ENCODE peak calls at places on chromosome 20, in ten cellular contexts. One of them, this sample, is unnamed.

GRCh38 chr20:45354423-45355208 is 6.4 kb upstream of the SDC4 start:
- DNase-seq in GM12865: no peak
- DNase-seq in colonic mucosa: no peak
- DNase-seq in cardiac fibroblast: peak; percentile 56
- DNase-seq in fibroblast of the aortic adventitia: peak; percentile 53
- DNase-seq in left ventricle myocardium inferior: no peak
- DNase-seq in IMR-90: peak; percentile 44
- DNase-seq in choroid plexus epithelial cell: peak; percentile 61
- DNase-seq in kidney: no peak
- DNase-seq in AG09319: no peak
- DNase-seq in this sample: no peak

GRCh38 chr20:51389543-51389924 is 153.0 kb downstream of the NFATC2 start:
- DNase-seq in colonic mucosa: no peak
- DNase-seq in cardiac fibroblast: no peak
- DNase-seq in IMR-90: no peak
- DNase-seq in choroid plexus epithelial cell: no peak
- DNase-seq in left ventricle myocardium inferior: no peak
- DNase-seq in AG09319: no peak
- DNase-seq in fibroblast of the aortic adventitia: no peak
- DNase-seq in kidney: no peak
- DNase-seq in GM12865: no peak
- DNase-seq in this sample: no peak

GRCh38 chr20:11003341-11003740 is 329.5 kb upstream of the JAG1 start:
- DNase-seq in AG09319: no peak
- DNase-seq in choroid plexus epithelial cell: no peak
- DNase-seq in cardiac fibroblast: no peak
- DNase-seq in fibroblast of the aortic adventitia: no peak
- DNase-seq in kidney: no peak
- DNase-seq in GM12865: no peak
- DNase-seq in colonic mucosa: no peak
- DNase-seq in IMR-90: no peak
- DNase-seq in left ventricle myocardium inferior: no peak
- DNase-seq in this sample: no peak

GRCh38 chr20:34583524-34583923 is 25.0 kb downstream of the MAP1LC3A start:
- DNase-seq in kidney: no peak
- DNase-seq in GM12865: no peak
- DNase-seq in cardiac fibroblast: no peak
- DNase-seq in choroid plexus epithelial cell: no peak
- DNase-seq in colonic mucosa: no peak
- DNase-seq in fibroblast of the aortic adventitia: no peak
- DNase-seq in IMR-90: no peak
- DNase-seq in AG09319: no peak
- DNase-seq in left ventricle myocardium inferior: peak; percentile 39
- DNase-seq in this sample: no peak

GRCh38 chr20:5171074-5171789 is 44.4 kb downstream of the CDS2 start:
- DNase-seq in choroid plexus epithelial cell: peak; percentile 54
- DNase-seq in cardiac fibroblast: peak; percentile 23
- DNase-seq in IMR-90: no peak
- DNase-seq in fibroblast of the aortic adventitia: no peak
- DNase-seq in colonic mucosa: no peak
- DNase-seq in kidney: no peak
- DNase-seq in GM12865: no peak
- DNase-seq in left ventricle myocardium inferior: peak; percentile 64
- DNase-seq in AG09319: no peak
- DNase-seq in this sample: no peak

GRCh38 chr20:51462566-51463276 is 79.8 kb downstream of the NFATC2 start:
- DNase-seq in AG09319: no peak
- DNase-seq in choroid plexus epithelial cell: peak; percentile 80
- DNase-seq in fibroblast of the aortic adventitia: peak; percentile 78
- DNase-seq in left ventricle myocardium inferior: peak; percentile 86
- DNase-seq in GM12865: no peak
- DNase-seq in colonic mucosa: peak; percentile 63
- DNase-seq in IMR-90: peak; percentile 80
- DNase-seq in cardiac fibroblast: peak; percentile 80
- DNase-seq in kidney: peak; percentile 93
- DNase-seq in this sample: no peak

GRCh38 chr20:23049201-23049932 is at the start of gene THBD:
- DNase-seq in IMR-90: peak; percentile 12
- DNase-seq in fibroblast of the aortic adventitia: peak; percentile 78
- DNase-seq in colonic mucosa: peak; percentile 53
- DNase-seq in cardiac fibroblast: peak; percentile 70
- DNase-seq in AG09319: no peak
- DNase-seq in left ventricle myocardium inferior: peak; percentile 86
- DNase-seq in kidney: peak; percentile 93
- DNase-seq in choroid plexus epithelial cell: peak; percentile 45
- DNase-seq in GM12865: no peak
- DNase-seq in this sample: no peak

GRCh38 chr20:51797357-51798025 is 4.8 kb downstream of the SALL4 start:
- DNase-seq in cardiac fibroblast: no peak
- DNase-seq in AG09319: no peak
- DNase-seq in left ventricle myocardium inferior: no peak
- DNase-seq in GM12865: no peak
- DNase-seq in IMR-90: peak; percentile 15
- DNase-seq in choroid plexus epithelial cell: peak; percentile 40
- DNase-seq in kidney: no peak
- DNase-seq in fibroblast of the aortic adventitia: peak; percentile 23
- DNase-seq in colonic mucosa: no peak
- DNase-seq in this sample: no peak

GRCh38 chr20:38804243-38804642 is 1.3 kb upstream of the PPP1R16B start:
- DNase-seq in kidney: no peak
- DNase-seq in fibroblast of the aortic adventitia: no peak
- DNase-seq in AG09319: no peak
- DNase-seq in colonic mucosa: no peak
- DNase-seq in cardiac fibroblast: no peak
- DNase-seq in IMR-90: no peak
- DNase-seq in left ventricle myocardium inferior: no peak
- DNase-seq in GM12865: no peak
- DNase-seq in choroid plexus epithelial cell: no peak
- DNase-seq in this sample: no peak

GRCh38 chr20:38804682-38805501 is 605 bp upstream of the PPP1R16B start:
- DNase-seq in fibroblast of the aortic adventitia: no peak
- DNase-seq in colonic mucosa: peak; percentile 27
- DNase-seq in AG09319: no peak
- DNase-seq in kidney: peak; percentile 81
- DNase-seq in left ventricle myocardium inferior: no peak
- DNase-seq in IMR-90: no peak
- DNase-seq in cardiac fibroblast: peak; percentile 18
- DNase-seq in choroid plexus epithelial cell: no peak
- DNase-seq in GM12865: peak; percentile 85
- DNase-seq in this sample: peak; percentile 74

GRCh38 chr20:38806855-38807655 is 1.6 kb downstream of the PPP1R16B start:
- DNase-seq in cardiac fibroblast: no peak
- DNase-seq in left ventricle myocardium inferior: no peak
- DNase-seq in kidney: no peak
- DNase-seq in AG09319: no peak
- DNase-seq in choroid plexus epithelial cell: no peak
- DNase-seq in GM12865: peak; percentile 69
- DNase-seq in colonic mucosa: no peak
- DNase-seq in fibroblast of the aortic adventitia: no peak
- DNase-seq in IMR-90: no peak
- DNase-seq in this sample: peak; percentile 66

GRCh38 chr20:38805502-38805957 is at the start of gene PPP1R16B:
- DNase-seq in fibroblast of the aortic adventitia: no peak
- DNase-seq in cardiac fibroblast: no peak
- DNase-seq in kidney: peak; percentile 87
- DNase-seq in choroid plexus epithelial cell: no peak
- DNase-seq in GM12865: peak; percentile 86
- DNase-seq in AG09319: no peak
- DNase-seq in colonic mucosa: peak; percentile 38
- DNase-seq in left ventricle myocardium inferior: peak; percentile 58
- DNase-seq in IMR-90: no peak
- DNase-seq in this sample: peak; percentile 87

DNA sequence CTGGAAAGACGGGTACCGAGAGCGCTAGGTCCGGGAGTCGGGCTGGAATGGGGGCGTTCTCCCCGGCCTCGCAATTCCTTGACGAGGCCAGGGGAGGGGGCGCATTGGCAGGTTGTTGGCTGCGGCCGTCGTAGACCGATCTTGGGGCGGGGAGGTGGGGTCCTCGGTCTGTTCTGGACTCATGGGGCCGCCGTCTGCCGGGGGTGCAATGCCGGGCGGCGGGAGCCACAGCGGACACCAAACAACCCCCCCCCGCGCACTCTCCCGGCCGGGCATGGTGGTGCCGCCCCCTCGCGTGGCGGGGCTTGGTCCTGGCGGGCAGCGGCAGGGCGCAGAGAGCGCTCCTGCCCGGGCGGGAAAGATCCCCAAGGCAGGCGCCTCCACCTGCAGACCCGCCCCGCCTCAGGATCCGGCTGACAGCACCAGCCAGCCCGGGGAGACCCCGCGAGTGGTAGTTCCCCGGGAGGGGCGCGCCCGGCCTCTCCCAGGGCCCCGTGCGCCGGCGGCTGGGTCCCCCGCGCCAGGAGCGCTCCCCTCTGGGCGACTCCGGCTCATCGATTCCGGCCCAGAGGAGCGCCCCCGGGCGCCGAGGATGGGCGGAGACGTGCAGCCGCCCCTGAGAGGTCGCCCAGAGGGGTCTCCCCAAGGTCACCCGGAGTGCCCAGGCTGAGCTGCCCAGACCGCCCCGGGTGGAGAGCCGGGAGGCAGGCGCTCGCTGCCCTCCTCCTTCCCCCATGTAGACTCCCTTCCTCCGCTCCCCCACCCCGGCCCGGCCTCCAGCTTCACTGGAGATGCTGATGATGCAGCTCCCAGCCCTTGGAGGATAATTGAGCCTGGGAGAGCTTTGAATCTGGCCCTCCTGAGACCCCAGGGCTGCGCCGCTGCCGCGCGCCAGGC is 709 bp downstream of the PPP1R16B start:
- DNase-seq in IMR-90: no peak
- DNase-seq in choroid plexus epithelial cell: no peak
- DNase-seq in colonic mucosa: no peak
- DNase-seq in AG09319: no peak
- DNase-seq in cardiac fibroblast: no peak
- DNase-seq in left ventricle myocardium inferior: peak; percentile 18
- DNase-seq in GM12865: peak; percentile 51
- DNase-seq in fibroblast of the aortic adventitia: no peak
- DNase-seq in kidney: peak; percentile 79
- DNase-seq in this sample: peak; percentile 67
- TF ChIP-seq CTCF in IMR-90: no peak
- TF ChIP-seq CTCF in choroid plexus epithelial cell: no peak
- TF ChIP-seq CTCF in colonic mucosa: no peak
- TF ChIP-seq CTCF in AG09319: no peak
- TF ChIP-seq CTCF in cardiac fibroblast: no peak
- TF ChIP-seq CTCF in left ventricle myocardium inferior: no peak
- TF ChIP-seq CTCF in GM12865: peak; percentile 26
- TF ChIP-seq CTCF in fibroblast of the aortic adventitia: no peak
- TF ChIP-seq CTCF in kidney: no peak
- TF ChIP-seq CTCF in this sample: peak; percentile 45

DNA sequence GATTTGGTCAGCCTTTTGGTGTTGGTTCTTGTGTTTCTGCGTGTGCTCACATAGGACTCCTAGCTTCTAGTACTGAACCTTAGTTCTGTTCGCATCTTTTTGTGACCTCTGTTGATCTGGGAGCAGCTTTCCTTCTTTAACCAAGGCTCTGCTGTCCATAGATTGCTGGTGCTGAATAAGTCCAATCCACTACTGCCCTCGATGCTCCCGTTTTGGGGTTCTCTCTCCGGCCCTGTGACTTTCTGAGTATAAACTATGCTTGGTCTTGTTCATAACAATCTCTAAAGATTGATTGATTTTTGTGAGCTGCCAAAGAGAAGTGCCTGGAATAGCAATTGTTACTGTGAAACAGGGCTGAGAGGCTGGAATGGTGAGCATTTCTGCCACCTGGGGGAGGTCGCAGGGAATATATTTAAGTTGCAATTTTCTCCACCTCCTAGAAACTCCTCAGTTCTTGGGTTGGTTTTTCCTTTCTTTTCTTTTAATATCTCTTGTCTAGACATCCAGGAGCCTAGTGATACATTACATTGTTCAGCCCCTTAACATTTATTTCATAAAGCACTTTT is 422.9 kb upstream of the CHD6 start:
- DNase-seq in GM12865: no peak
- DNase-seq in cardiac fibroblast: no peak
- DNase-seq in IMR-90: no peak
- DNase-seq in fibroblast of the aortic adventitia: no peak
- DNase-seq in AG09319: no peak
- DNase-seq in left ventricle myocardium inferior: no peak
- DNase-seq in kidney: no peak
- DNase-seq in colonic mucosa: no peak
- DNase-seq in choroid plexus epithelial cell: no peak
- DNase-seq in this sample: no peak
- TF ChIP-seq CTCF in GM12865: no peak
- TF ChIP-seq CTCF in cardiac fibroblast: no peak
- TF ChIP-seq CTCF in IMR-90: no peak
- TF ChIP-seq CTCF in fibroblast of the aortic adventitia: no peak
- TF ChIP-seq CTCF in AG09319: no peak
- TF ChIP-seq CTCF in left ventricle myocardium inferior: peak; percentile 12
- TF ChIP-seq CTCF in kidney: no peak
- TF ChIP-seq CTCF in colonic mucosa: no peak
- TF ChIP-seq CTCF in choroid plexus epithelial cell: no peak
- TF ChIP-seq CTCF in this sample: no peak

DNA sequence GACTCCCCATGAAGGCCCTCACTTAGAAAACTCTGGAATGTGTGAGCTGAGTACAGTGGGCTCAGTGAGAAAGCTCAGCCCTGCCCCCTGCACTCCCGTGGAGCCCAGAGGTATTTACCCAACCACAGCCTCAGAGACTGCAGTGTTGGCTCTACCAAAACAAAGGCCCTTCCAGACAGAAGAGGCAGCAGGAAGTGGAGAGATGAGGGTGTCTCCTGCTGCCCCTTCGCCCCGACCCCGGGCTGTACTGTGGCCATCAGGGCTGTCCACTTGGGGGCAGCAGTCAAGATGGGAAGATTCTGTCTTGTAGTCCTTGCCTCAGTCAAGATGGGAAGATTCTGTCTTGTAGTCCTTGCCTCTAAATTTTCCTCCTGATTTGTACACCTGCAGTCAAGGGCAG is 341.3 kb downstream of the TAF4 start:
- DNase-seq in kidney: peak; percentile 21
- DNase-seq in cardiac fibroblast: no peak
- DNase-seq in IMR-90: no peak
- DNase-seq in AG09319: no peak
- DNase-seq in fibroblast of the aortic adventitia: no peak
- DNase-seq in GM12865: no peak
- DNase-seq in choroid plexus epithelial cell: peak; percentile 29
- DNase-seq in left ventricle myocardium inferior: no peak
- DNase-seq in colonic mucosa: no peak
- DNase-seq in this sample: no peak
- TF ChIP-seq CTCF in kidney: no peak
- TF ChIP-seq CTCF in cardiac fibroblast: peak; percentile 17
- TF ChIP-seq CTCF in IMR-90: no peak
- TF ChIP-seq CTCF in AG09319: peak; percentile 25
- TF ChIP-seq CTCF in fibroblast of the aortic adventitia: no peak
- TF ChIP-seq CTCF in GM12865: no peak
- TF ChIP-seq CTCF in choroid plexus epithelial cell: peak; percentile 45
- TF ChIP-seq CTCF in left ventricle myocardium inferior: peak; percentile 18
- TF ChIP-seq CTCF in colonic mucosa: no peak
- TF ChIP-seq CTCF in this sample: peak; percentile 5

GRCh38 chr20:2778602-2779321 is 21.7 kb downstream of the CPXM1 start:
- DNase-seq in GM12865: peak; percentile 47
- DNase-seq in IMR-90: no peak
- DNase-seq in choroid plexus epithelial cell: no peak
- DNase-seq in left ventricle myocardium inferior: no peak
- DNase-seq in kidney: no peak
- DNase-seq in AG09319: no peak
- DNase-seq in colonic mucosa: no peak
- DNase-seq in fibroblast of the aortic adventitia: no peak
- DNase-seq in cardiac fibroblast: no peak
- DNase-seq in this sample: no peak

GRCh38 chr20:2775139-2775538 is 25.3 kb downstream of the CPXM1 start:
- DNase-seq in kidney: no peak
- DNase-seq in choroid plexus epithelial cell: no peak
- DNase-seq in fibroblast of the aortic adventitia: no peak
- DNase-seq in GM12865: no peak
- DNase-seq in left ventricle myocardium inferior: no peak
- DNase-seq in AG09319: no peak
- DNase-seq in colonic mucosa: no peak
- DNase-seq in IMR-90: no peak
- DNase-seq in cardiac fibroblast: no peak
- DNase-seq in this sample: no peak

GRCh38 chr20:2783908-2784566 is 16.4 kb downstream of the CPXM1 start:
- DNase-seq in colonic mucosa: no peak
- DNase-seq in cardiac fibroblast: no peak
- DNase-seq in left ventricle myocardium inferior: no peak
- DNase-seq in kidney: no peak
- DNase-seq in GM12865: no peak
- DNase-seq in AG09319: no peak
- DNase-seq in choroid plexus epithelial cell: no peak
- DNase-seq in fibroblast of the aortic adventitia: no peak
- DNase-seq in IMR-90: no peak
- DNase-seq in this sample: no peak

DNA sequence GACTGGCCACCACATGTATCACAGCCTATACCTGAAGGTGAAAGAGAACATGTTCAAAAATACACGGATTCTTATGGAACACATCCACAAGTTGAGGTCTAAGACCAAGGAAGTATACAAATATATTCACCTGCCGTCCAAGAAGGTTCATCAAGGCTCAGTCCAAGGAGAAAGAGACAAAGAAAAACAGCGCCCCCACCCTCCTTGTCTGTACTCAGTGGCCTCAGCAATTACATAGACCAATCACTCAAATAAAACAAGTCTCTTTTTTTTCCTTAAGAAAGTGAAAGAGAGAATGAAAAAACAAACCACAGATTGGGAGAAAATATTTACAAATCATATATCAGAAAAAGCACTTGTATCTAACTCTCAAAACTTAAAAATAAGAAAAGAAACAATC is 19.5 kb downstream of the CPXM1 start:
- DNase-seq in choroid plexus epithelial cell: no peak
- DNase-seq in cardiac fibroblast: no peak
- DNase-seq in AG09319: no peak
- DNase-seq in IMR-90: no peak
- DNase-seq in fibroblast of the aortic adventitia: no peak
- DNase-seq in kidney: no peak
- DNase-seq in GM12865: no peak
- DNase-seq in left ventricle myocardium inferior: no peak
- DNase-seq in colonic mucosa: no peak
- DNase-seq in this sample: no peak
- TF ChIP-seq CTCF in choroid plexus epithelial cell: no peak
- TF ChIP-seq CTCF in cardiac fibroblast: no peak
- TF ChIP-seq CTCF in AG09319: no peak
- TF ChIP-seq CTCF in IMR-90: no peak
- TF ChIP-seq CTCF in fibroblast of the aortic adventitia: no peak
- TF ChIP-seq CTCF in kidney: no peak
- TF ChIP-seq CTCF in GM12865: no peak
- TF ChIP-seq CTCF in left ventricle myocardium inferior: no peak
- TF ChIP-seq CTCF in colonic mucosa: no peak
- TF ChIP-seq CTCF in this sample: no peak